ENCODE peak calls at places on chromosome 13, in seven cellular contexts. One of them, this sample, is unnamed.

GRCh38 chr13:28954810-28955209 is 134.7 kb downstream of the MTUS2 start:
- DNase-seq in endothelial cell: no peak
- DNase-seq in T-helper 2 cell treated with Interferon-gamma antibody and Interleukin-4, amounts not matched to agents 5 μg/mL and 100 μg/mL, for 36 hours: no peak
- DNase-seq in A172: no peak
- DNase-seq in ACHN: no peak
- DNase-seq in T-helper 1 cell: no peak
- DNase-seq in hepatocyte: no peak
- DNase-seq in this sample: no peak

GRCh38 chr13:26254583-26255102 is 714 bp downstream of the CDK8 start:
- DNase-seq in endothelial cell: peak
- DNase-seq in T-helper 2 cell treated with Interferon-gamma antibody and Interleukin-4, amounts not matched to agents 5 μg/mL and 100 μg/mL, for 36 hours: peak
- DNase-seq in A172: peak
- DNase-seq in ACHN: peak
- DNase-seq in T-helper 1 cell: peak
- DNase-seq in hepatocyte: peak
- DNase-seq in this sample: peak

GRCh38 chr13:20684535-20684934 is 19.0 kb upstream of the IL17D start:
- DNase-seq in endothelial cell: no peak
- DNase-seq in T-helper 2 cell treated with Interferon-gamma antibody and Interleukin-4, amounts not matched to agents 5 μg/mL and 100 μg/mL, for 36 hours: no peak
- DNase-seq in A172: no peak
- DNase-seq in ACHN: no peak
- DNase-seq in T-helper 1 cell: no peak
- DNase-seq in hepatocyte: peak
- DNase-seq in this sample: no peak

GRCh38 chr13:24680258-24680920 is at the start of gene ATP12A:
- DNase-seq in endothelial cell: peak
- DNase-seq in T-helper 2 cell treated with Interferon-gamma antibody and Interleukin-4, amounts not matched to agents 5 μg/mL and 100 μg/mL, for 36 hours: peak
- DNase-seq in A172: no peak
- DNase-seq in ACHN: no peak
- DNase-seq in T-helper 1 cell: no peak
- DNase-seq in hepatocyte: peak
- DNase-seq in this sample: no peak

GRCh38 chr13:25132021-25132420 is 36.1 kb downstream of the PABPC3 start:
- DNase-seq in endothelial cell: no peak
- DNase-seq in T-helper 2 cell treated with Interferon-gamma antibody and Interleukin-4, amounts not matched to agents 5 μg/mL and 100 μg/mL, for 36 hours: no peak
- DNase-seq in A172: no peak
- DNase-seq in ACHN: no peak
- DNase-seq in T-helper 1 cell: no peak
- DNase-seq in hepatocyte: no peak
- DNase-seq in this sample: no peak

GRCh38 chr13:24176351-24177101 is 16.0 kb downstream of the SPATA13 start:
- DNase-seq in endothelial cell: no peak
- DNase-seq in T-helper 2 cell treated with Interferon-gamma antibody and Interleukin-4, amounts not matched to agents 5 μg/mL and 100 μg/mL, for 36 hours: no peak
- DNase-seq in A172: no peak
- DNase-seq in ACHN: no peak
- DNase-seq in T-helper 1 cell: no peak
- DNase-seq in hepatocyte: no peak
- DNase-seq in this sample: no peak

GRCh38 chr13:49972709-49973108 is 24.1 kb upstream of the TRIM13 start:
- DNase-seq in endothelial cell: no peak
- DNase-seq in T-helper 2 cell treated with Interferon-gamma antibody and Interleukin-4, amounts not matched to agents 5 μg/mL and 100 μg/mL, for 36 hours: no peak
- DNase-seq in A172: no peak
- DNase-seq in ACHN: no peak
- DNase-seq in T-helper 1 cell: no peak
- DNase-seq in hepatocyte: no peak
- DNase-seq in this sample: no peak

GRCh38 chr13:66864627-66865026 is 365.5 kb downstream of the PCDH9 start:
- DNase-seq in endothelial cell: no peak
- DNase-seq in T-helper 2 cell treated with Interferon-gamma antibody and Interleukin-4, amounts not matched to agents 5 μg/mL and 100 μg/mL, for 36 hours: no peak
- DNase-seq in A172: no peak
- DNase-seq in ACHN: no peak
- DNase-seq in T-helper 1 cell: no peak
- DNase-seq in hepatocyte: no peak
- DNase-seq in this sample: no peak

GRCh38 chr13:48875071-48875470 is 100.6 kb upstream of the FNDC3A start:
- DNase-seq in endothelial cell: no peak
- DNase-seq in T-helper 2 cell treated with Interferon-gamma antibody and Interleukin-4, amounts not matched to agents 5 μg/mL and 100 μg/mL, for 36 hours: no peak
- DNase-seq in A172: no peak
- DNase-seq in ACHN: no peak
- DNase-seq in T-helper 1 cell: no peak
- DNase-seq in hepatocyte: no peak
- DNase-seq in this sample: no peak

GRCh38 chr13:111483621-111483987 is 163.2 kb downstream of the TEX29 start:
- DNase-seq in endothelial cell: no peak
- DNase-seq in T-helper 2 cell treated with Interferon-gamma antibody and Interleukin-4, amounts not matched to agents 5 μg/mL and 100 μg/mL, for 36 hours: no peak
- DNase-seq in A172: no peak
- DNase-seq in ACHN: no peak
- DNase-seq in T-helper 1 cell: no peak
- DNase-seq in hepatocyte: no peak
- DNase-seq in this sample: no peak

GRCh38 chr13:114212096-114212495 is 22.6 kb upstream of the CDC16 start:
- DNase-seq in endothelial cell: no peak
- DNase-seq in T-helper 2 cell treated with Interferon-gamma antibody and Interleukin-4, amounts not matched to agents 5 μg/mL and 100 μg/mL, for 36 hours: no peak
- DNase-seq in A172: peak
- DNase-seq in ACHN: no peak
- DNase-seq in T-helper 1 cell: no peak
- DNase-seq in hepatocyte: no peak
- DNase-seq in this sample: no peak

GRCh38 chr13:45195421-45195820 is 5.4 kb downstream of the KCTD4 start:
- DNase-seq in endothelial cell: no peak
- DNase-seq in T-helper 2 cell treated with Interferon-gamma antibody and Interleukin-4, amounts not matched to agents 5 μg/mL and 100 μg/mL, for 36 hours: no peak
- DNase-seq in A172: no peak
- DNase-seq in ACHN: no peak
- DNase-seq in T-helper 1 cell: no peak
- DNase-seq in hepatocyte: no peak
- DNase-seq in this sample: no peak

GRCh38 chr13:36447501-36447900 is 15.2 kb downstream of the CCNA1 start:
- DNase-seq in endothelial cell: no peak
- DNase-seq in T-helper 2 cell treated with Interferon-gamma antibody and Interleukin-4, amounts not matched to agents 5 μg/mL and 100 μg/mL, for 36 hours: no peak
- DNase-seq in A172: no peak
- DNase-seq in ACHN: no peak
- DNase-seq in T-helper 1 cell: no peak
- DNase-seq in hepatocyte: no peak
- DNase-seq in this sample: no peak

GRCh38 chr13:105994340-105994739 is 541.1 kb downstream of the EFNB2 start:
- DNase-seq in endothelial cell: no peak
- DNase-seq in T-helper 2 cell treated with Interferon-gamma antibody and Interleukin-4, amounts not matched to agents 5 μg/mL and 100 μg/mL, for 36 hours: no peak
- DNase-seq in A172: no peak
- DNase-seq in ACHN: no peak
- DNase-seq in T-helper 1 cell: no peak
- DNase-seq in hepatocyte: no peak
- DNase-seq in this sample: no peak

GRCh38 chr13:75226755-75227435 is 255.1 kb downstream of the TBC1D4 start:
- DNase-seq in endothelial cell: no peak
- DNase-seq in T-helper 2 cell treated with Interferon-gamma antibody and Interleukin-4, amounts not matched to agents 5 μg/mL and 100 μg/mL, for 36 hours: peak
- DNase-seq in A172: peak
- DNase-seq in ACHN: peak
- DNase-seq in T-helper 1 cell: no peak
- DNase-seq in hepatocyte: no peak
- DNase-seq in this sample: no peak

GRCh38 chr13:23558675-23559536 is 11.3 kb upstream of the TNFRSF19 start:
- DNase-seq in endothelial cell: no peak
- DNase-seq in T-helper 2 cell treated with Interferon-gamma antibody and Interleukin-4, amounts not matched to agents 5 μg/mL and 100 μg/mL, for 36 hours: peak
- DNase-seq in A172: peak
- DNase-seq in ACHN: peak
- DNase-seq in T-helper 1 cell: no peak
- DNase-seq in hepatocyte: peak
- DNase-seq in this sample: no peak

GRCh38 chr13:35554972-35555623 is 78.6 kb upstream of the MAB21L1 start:
- DNase-seq in endothelial cell: no peak
- DNase-seq in T-helper 2 cell treated with Interferon-gamma antibody and Interleukin-4, amounts not matched to agents 5 μg/mL and 100 μg/mL, for 36 hours: no peak
- DNase-seq in A172: no peak
- DNase-seq in ACHN: no peak
- DNase-seq in T-helper 1 cell: no peak
- DNase-seq in hepatocyte: no peak
- DNase-seq in this sample: no peak

GRCh38 chr13:24292476-24292875 is 16.9 kb upstream of the C1QTNF9 start:
- DNase-seq in endothelial cell: no peak
- DNase-seq in T-helper 2 cell treated with Interferon-gamma antibody and Interleukin-4, amounts not matched to agents 5 μg/mL and 100 μg/mL, for 36 hours: no peak
- DNase-seq in A172: no peak
- DNase-seq in ACHN: no peak
- DNase-seq in T-helper 1 cell: no peak
- DNase-seq in hepatocyte: no peak
- DNase-seq in this sample: no peak

GRCh38 chr13:26327905-26328304 is 74.0 kb downstream of the CDK8 start:
- DNase-seq in endothelial cell: no peak
- DNase-seq in T-helper 2 cell treated with Interferon-gamma antibody and Interleukin-4, amounts not matched to agents 5 μg/mL and 100 μg/mL, for 36 hours: no peak
- DNase-seq in A172: no peak
- DNase-seq in ACHN: no peak
- DNase-seq in T-helper 1 cell: no peak
- DNase-seq in hepatocyte: no peak
- DNase-seq in this sample: no peak

GRCh38 chr13:51154029-51154555 is 43.0 kb upstream of the C13orf42 start:
- DNase-seq in endothelial cell: no peak
- DNase-seq in T-helper 2 cell treated with Interferon-gamma antibody and Interleukin-4, amounts not matched to agents 5 μg/mL and 100 μg/mL, for 36 hours: peak
- DNase-seq in A172: peak
- DNase-seq in ACHN: no peak
- DNase-seq in T-helper 1 cell: no peak
- DNase-seq in hepatocyte: no peak
- DNase-seq in this sample: no peak

GRCh38 chr13:74575729-74576125 is 441.5 kb upstream of the KLF12 start:
- DNase-seq in endothelial cell: peak
- DNase-seq in T-helper 2 cell treated with Interferon-gamma antibody and Interleukin-4, amounts not matched to agents 5 μg/mL and 100 μg/mL, for 36 hours: peak
- DNase-seq in A172: peak
- DNase-seq in ACHN: peak
- DNase-seq in T-helper 1 cell: peak
- DNase-seq in hepatocyte: peak
- DNase-seq in this sample: peak

GRCh38 chr13:98582947-98583346 is 6.0 kb upstream of the STK24 start:
- DNase-seq in endothelial cell: no peak
- DNase-seq in T-helper 2 cell treated with Interferon-gamma antibody and Interleukin-4, amounts not matched to agents 5 μg/mL and 100 μg/mL, for 36 hours: no peak
- DNase-seq in A172: no peak
- DNase-seq in ACHN: no peak
- DNase-seq in T-helper 1 cell: no peak
- DNase-seq in hepatocyte: no peak
- DNase-seq in this sample: no peak

GRCh38 chr13:58919551-58919950 is 1244.2 kb downstream of the DIAPH3 start:
- DNase-seq in endothelial cell: no peak
- DNase-seq in T-helper 2 cell treated with Interferon-gamma antibody and Interleukin-4, amounts not matched to agents 5 μg/mL and 100 μg/mL, for 36 hours: no peak
- DNase-seq in A172: no peak
- DNase-seq in ACHN: no peak
- DNase-seq in T-helper 1 cell: no peak
- DNase-seq in hepatocyte: no peak
- DNase-seq in this sample: no peak

GRCh38 chr13:109968876-109969577 is 182.6 kb upstream of the IRS2 start:
- DNase-seq in endothelial cell: no peak
- DNase-seq in T-helper 2 cell treated with Interferon-gamma antibody and Interleukin-4, amounts not matched to agents 5 μg/mL and 100 μg/mL, for 36 hours: no peak
- DNase-seq in A172: no peak
- DNase-seq in ACHN: no peak
- DNase-seq in T-helper 1 cell: no peak
- DNase-seq in hepatocyte: no peak
- DNase-seq in this sample: no peak

GRCh38 chr13:20782116-20782708 is 8.5 kb upstream of the EEF1AKMT1 start:
- DNase-seq in endothelial cell: no peak
- DNase-seq in T-helper 2 cell treated with Interferon-gamma antibody and Interleukin-4, amounts not matched to agents 5 μg/mL and 100 μg/mL, for 36 hours: no peak
- DNase-seq in A172: no peak
- DNase-seq in ACHN: no peak
- DNase-seq in T-helper 1 cell: no peak
- DNase-seq in hepatocyte: no peak
- DNase-seq in this sample: no peak

GRCh38 chr13:108086678-108087077 is 128.7 kb downstream of the LIG4 start:
- DNase-seq in endothelial cell: peak
- DNase-seq in T-helper 2 cell treated with Interferon-gamma antibody and Interleukin-4, amounts not matched to agents 5 μg/mL and 100 μg/mL, for 36 hours: no peak
- DNase-seq in A172: no peak
- DNase-seq in ACHN: peak
- DNase-seq in T-helper 1 cell: no peak
- DNase-seq in hepatocyte: peak
- DNase-seq in this sample: no peak

This sample was measured in omental fat pad.